ENCODE peak calls at places on chromosomes 1 and 21, in six cellular contexts. E is testis, U is thoracic aorta, L is choroid plexus epithelial cell, K is foreskin fibroblast, M is colonic mucosa. V is an unnamed sample.

GRCh38 chr1:42793824-42794223 is 9.0 kb downstream of the TMEM269 start:
- DNase-seq in K (peak; percentile 71), U (no peak), M (no peak), L (no peak), E (no peak), V (no peak)

GRCh38 chr1:153805042-153805745 is 30.0 kb downstream of the SLC27A3 start:
- DNase-seq in E (peak; percentile 48), L (peak; percentile 62), M (peak; percentile 57), K (peak; percentile 96), U (peak; percentile 59), V (peak; percentile 54)

GRCh38 chr1:91770675-91771074 is 115.3 kb downstream of the TGFBR3 start:
- DNase-seq in M (no peak), L (no peak), U (no peak), K (no peak), E (no peak), V (no peak)

GRCh38 chr1:15153184-15153841 is at the start of gene TMEM51:
- DNase-seq in K (peak; percentile 64), L (peak; percentile 59), E (peak; percentile 61), M (peak; percentile 86), U (no peak), V (no peak)

GRCh38 chr1:207925210-207925609 is 14.3 kb upstream of the CD34 start:
- DNase-seq in L (peak; percentile 9), E (peak; percentile 48), U (no peak), K (peak; percentile 36), M (no peak), V (no peak)

GRCh38 chr1:47477595-47478080 is 39.8 kb downstream of the FOXD2 start:
- DNase-seq in K (no peak), U (no peak), L (no peak), E (no peak), M (peak; percentile 90), V (no peak)

GRCh38 chr1:26582836-26583460 is 53.4 kb downstream of the RPS6KA1 start:
- DNase-seq in L (peak; percentile 60), M (no peak), U (no peak), E (no peak), K (peak; percentile 88), V (no peak)

GRCh38 chr1:232620356-232620841 is 9.5 kb downstream of the SIPA1L2 start:
- DNase-seq in U (no peak), E (peak; percentile 38), M (peak; percentile 75), K (peak; percentile 57), L (peak; percentile 92), V (peak; percentile 32)

GRCh38 chr1:204728456-204728855 is 42.9 kb upstream of the LRRN2 start:
- DNase-seq in K (no peak), L (no peak), E (no peak), U (no peak), M (peak; percentile 3), V (no peak)

GRCh38 chr1:37919277-37919676 is 27.6 kb downstream of the INPP5B start:
- DNase-seq in U (no peak), M (no peak), K (peak; percentile 29), L (peak; percentile 64), E (no peak), V (no peak)

GRCh38 chr1:161019767-161020572 is 982 bp downstream of the F11R start:
- DNase-seq in E (no peak), K (peak; percentile 18), M (no peak), U (no peak), L (peak; percentile 35), V (no peak)

GRCh38 chr1:161018631-161018930 is 2.4 kb downstream of the F11R start:
- DNase-seq in M (no peak), L (no peak), U (no peak), E (no peak), K (no peak), V (no peak)

GRCh38 chr1:161021168-161021958 is 411 bp upstream of the F11R start:
- DNase-seq in L (peak; percentile 72), M (peak; percentile 98), K (peak; percentile 19), E (peak; percentile 92), U (no peak), V (no peak)

GRCh38 chr1:161021959-161022332 is 994 bp upstream of the F11R start:
- DNase-seq in U (no peak), M (no peak), L (no peak), E (no peak), K (no peak), V (no peak)

DNA sequence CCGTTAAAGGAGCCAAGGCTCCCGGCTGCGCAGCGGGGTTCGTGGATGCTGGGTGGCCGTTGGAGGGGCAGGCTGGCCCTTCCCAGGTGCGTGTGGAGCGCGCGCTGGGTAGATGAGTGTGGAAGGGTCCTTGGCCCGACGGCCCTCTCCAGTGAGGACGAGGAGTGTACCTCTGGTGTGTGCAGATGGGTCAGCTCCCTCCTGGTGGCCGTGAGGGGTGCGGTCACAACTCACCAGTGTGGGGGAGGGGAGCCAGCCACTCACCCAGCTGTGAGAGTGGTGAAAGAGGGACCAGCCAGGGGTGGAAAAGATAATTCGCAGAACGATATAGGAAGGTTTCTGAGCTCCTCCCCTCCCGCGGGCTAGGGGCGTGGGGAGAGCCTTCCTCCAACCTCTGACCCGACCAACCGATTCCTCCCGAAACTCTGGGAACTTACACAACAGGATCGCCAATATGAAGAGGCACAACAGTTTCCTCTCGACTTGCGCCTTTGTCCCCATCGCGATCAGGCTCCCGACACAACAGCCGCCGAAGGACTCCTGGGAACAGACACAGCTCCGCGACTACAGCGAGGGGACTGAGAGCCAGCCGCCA is at the start of gene F11R:
- DNase-seq in L (peak; percentile 19), K (peak; percentile 21), M (peak; percentile 77), E (peak; percentile 42), U (no peak), V (no peak)
- H3K4me3 ChIP-seq in L (peak within 1 kb of the TSS; percentile 73), K (peak within 1 kb of the TSS; percentile 51), M (peak within 1 kb of the TSS; percentile 48), E (peak within 1 kb of the TSS; percentile 59), U (peak within 1 kb of the TSS; percentile 81), V (peak within 1 kb of the TSS; percentile 38)

GRCh38 chr1:159945483-159946241 is at the start of gene IGSF9:
- DNase-seq in E (peak; percentile 89), U (no peak), K (peak; percentile 76), L (peak; percentile 68), M (peak; percentile 95), V (peak; percentile 41)
- TF ChIP-seq CTCF in E (peak; percentile 12), U (peak; percentile 48), K (peak; percentile 12), L (peak; percentile 40), M (peak; percentile 21), V (peak; percentile 39)

GRCh38 chr1:245085508-245086095 is 69.2 kb upstream of the KIF26B start:
- DNase-seq in E (no peak), L (peak; percentile 94), U (no peak), K (peak; percentile 95), M (no peak), V (peak; percentile 85)

GRCh38 chr1:245084551-245084950 is 70.2 kb upstream of the KIF26B start:
- DNase-seq in K (peak; percentile 11), M (no peak), E (no peak), L (no peak), U (no peak), V (no peak)

GRCh38 chr1:245086389-245086969 is 68.3 kb upstream of the KIF26B start:
- DNase-seq in E (no peak), M (no peak), L (peak; percentile 84), K (peak; percentile 75), U (no peak), V (no peak)

GRCh38 chr1:245090491-245091090 is 64.2 kb upstream of the KIF26B start:
- DNase-seq in L (no peak), M (no peak), U (no peak), K (no peak), E (no peak), V (no peak)

GRCh38 chr1:245087723-245088122 is 67.1 kb upstream of the KIF26B start:
- DNase-seq in E (no peak), K (no peak), M (no peak), L (no peak), U (no peak), V (no peak)
- H3K4me3 ChIP-seq in E (no peak overlapping the region), K (no peak overlapping the region), M (no peak overlapping the region), L (no peak overlapping the region), U (no peak overlapping the region), V (no peak overlapping the region)

GRCh38 chr1:181141431-181141910 is 53.0 kb downstream of the IER5 start:
- DNase-seq in K (peak; percentile 93), U (peak; percentile 61), E (no peak), L (peak; percentile 64), M (no peak), V (no peak)
- TF ChIP-seq CTCF in K (no peak), U (no peak), E (no peak), L (peak; percentile 1), M (no peak), V (no peak)

DNA sequence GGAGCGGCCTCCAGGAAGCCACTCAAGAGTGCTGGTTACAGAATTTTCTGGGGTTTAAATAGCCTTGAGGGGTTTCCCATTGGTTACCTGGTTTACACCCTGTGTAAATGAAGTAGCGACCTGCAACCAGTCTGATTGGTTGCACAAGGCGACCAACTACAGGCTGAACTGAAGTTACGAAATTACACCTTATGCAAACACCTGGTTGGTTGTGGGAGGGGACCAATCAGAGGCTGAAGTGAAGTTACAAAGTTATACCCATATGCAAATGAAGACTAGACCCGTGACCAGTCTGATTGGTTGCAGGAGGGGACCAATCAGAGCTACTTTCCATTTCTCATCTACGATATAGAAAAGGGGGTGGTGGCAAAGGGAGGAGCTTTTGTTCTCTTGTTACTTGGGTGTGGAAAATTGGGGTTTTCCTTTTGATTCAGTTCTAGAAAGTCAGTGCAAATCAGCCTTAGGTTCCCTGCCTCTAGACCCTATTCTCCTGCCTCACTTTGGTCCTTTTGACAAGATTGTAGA is 22.2 kb upstream of the C1orf174 start:
- DNase-seq in U (no peak), K (no peak), L (no peak), E (no peak), M (no peak), V (no peak)
- H3K4me3 ChIP-seq in U (no peak overlapping the region), K (no peak overlapping the region), L (no peak overlapping the region), E (no peak overlapping the region), M (no peak overlapping the region), V (no peak overlapping the region)

GRCh38 chr21:36388835-36389234 is 3.6 kb downstream of the CHAF1B start:
- DNase-seq in E (no peak), L (peak; percentile 53), U (no peak), K (peak; percentile 35), M (no peak), V (no peak)
- TF ChIP-seq CTCF in E (no peak), L (peak; percentile 40), U (peak; percentile 31), K (peak; percentile 15), M (no peak), V (no peak)

DNA sequence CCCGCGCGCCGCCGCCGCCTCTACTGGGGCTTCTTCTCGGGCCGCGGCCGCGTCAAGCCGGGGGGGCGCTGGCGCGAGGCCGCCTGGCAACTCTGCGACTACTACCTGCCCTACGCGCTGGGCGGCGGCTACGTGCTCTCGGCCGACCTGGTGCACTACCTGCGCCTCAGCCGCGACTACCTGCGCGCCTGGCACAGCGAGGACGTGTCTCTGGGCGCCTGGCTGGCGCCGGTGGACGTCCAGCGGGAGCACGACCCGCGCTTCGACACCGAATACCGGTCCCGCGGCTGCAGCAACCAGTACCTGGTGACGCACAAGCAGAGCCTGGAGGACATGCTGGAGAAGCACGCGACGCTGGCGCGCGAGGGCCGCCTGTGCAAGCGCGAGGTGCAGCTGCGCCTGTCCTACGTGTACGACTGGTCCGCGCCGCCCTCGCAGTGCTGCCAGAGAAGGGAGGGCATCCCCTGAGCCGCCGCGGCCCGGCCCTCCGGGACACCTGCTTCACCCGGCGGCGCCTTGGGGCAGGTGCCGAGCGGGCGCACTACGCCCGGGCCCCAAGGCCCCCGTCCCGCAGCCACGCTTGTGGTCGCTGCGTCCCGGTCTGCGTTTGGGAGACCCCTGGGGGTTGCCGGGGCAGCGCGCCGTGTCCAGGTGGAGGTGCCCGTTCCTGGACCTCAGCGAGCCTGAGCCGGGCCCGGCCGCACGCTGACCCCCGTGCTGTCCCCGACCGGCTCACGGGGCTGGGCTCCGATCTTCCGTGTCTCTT is 947 bp downstream of the B3GALT6 start:
- DNase-seq in L (no peak), E (no peak), U (no peak), K (no peak), M (no peak), V (no peak)
- H3K4me3 ChIP-seq in L (peak overlapping the region; percentile 17), E (peak overlapping the region; percentile 32), U (peak overlapping the region; percentile 63), K (no peak overlapping the region), M (peak overlapping the region; percentile 7), V (peak overlapping the region; percentile 31)